ENCODE peak calls at places on chromosomes 2 and 18, in four cellular contexts. L is ascending aorta, K is AG09309, M is tibial nerve. G is an unnamed sample.

GRCh38 chr2:113734187-113734586 is 22.3 kb downstream of the SLC35F5 start:
- DNase-seq in K (no peak), L (no peak), M (no peak), G (no peak)

GRCh38 chr2:231683292-231683898 is 24.9 kb upstream of the PTMA start:
- DNase-seq in K (no peak), M (no peak), L (no peak), G (no peak)

GRCh38 chr2:102061962-102062795 is 70.4 kb downstream of the IL1R2 start:
- DNase-seq in K (no peak), L (no peak), M (no peak), G (no peak)

GRCh38 chr18:57659463-57660102 is 37.9 kb upstream of the NARS1 start:
- DNase-seq in L (no peak), K (no peak), M (no peak), G (no peak)

GRCh38 chr18:46542545-46542944 is 114.5 kb downstream of the LOXHD1 start:
- DNase-seq in L (no peak), K (no peak), M (no peak), G (no peak)

GRCh38 chr18:29226201-29226600 is 1049.3 kb upstream of the CDH2 start:
- DNase-seq in M (no peak), K (no peak), L (no peak), G (no peak)

GRCh38 chr2:41319437-41319836 is 728.4 kb upstream of the PKDCC start:
- DNase-seq in M (no peak), K (no peak), L (no peak), G (no peak)

GRCh38 chr18:61738488-61738887 is 154.3 kb downstream of the RNF152 start:
- DNase-seq in L (peak), K (no peak), M (no peak), G (no peak)

GRCh38 chr18:906416-907170 is 1.9 kb downstream of the ADCYAP1 start:
- DNase-seq in L (no peak), M (no peak), K (no peak), G (no peak)

GRCh38 chr2:29455202-29455885 is 340.1 kb downstream of the CLIP4 start:
- DNase-seq in M (no peak), L (no peak), K (no peak), G (no peak)

GRCh38 chr2:10544252-10544651 is 96.1 kb upstream of the ODC1 start:
- DNase-seq in L (no peak), M (no peak), K (no peak), G (no peak)

GRCh38 chr18:35688757-35689156 is 107.2 kb downstream of the GALNT1 start:
- DNase-seq in M (no peak), L (no peak), K (no peak), G (no peak)

GRCh38 chr2:171592026-171592555 is 69.8 kb downstream of the CYBRD1 start:
- DNase-seq in L (no peak), M (no peak), K (no peak), G (no peak)

GRCh38 chr2:191202209-191202721 is 42.9 kb upstream of the MYO1B start:
- DNase-seq in M (no peak), K (no peak), L (no peak), G (no peak)

GRCh38 chr2:189204322-189204941 is 24.9 kb upstream of the COL5A2 start:
- DNase-seq in L (no peak), K (no peak), M (no peak), G (no peak)

GRCh38 chr18:5162111-5162510 is 34.9 kb downstream of the AKAIN1 start:
- DNase-seq in L (no peak), M (no peak), K (no peak), G (no peak)

GRCh38 chr2:201233192-201234166 is 26.9 kb upstream of the CASP8 start:
- DNase-seq in M (no peak), K (no peak), L (peak), G (no peak)

GRCh38 chr2:84548303-84548702 is 32.0 kb downstream of the DNAH6 start:
- DNase-seq in K (no peak), M (no peak), L (no peak), G (no peak)

GRCh38 chr2:120691410-120691809 is 44.3 kb upstream of the GLI2 start:
- DNase-seq in K (no peak), M (no peak), L (no peak), G (no peak)

GRCh38 chr2:187316040-187316439 is 132.0 kb downstream of the CALCRL start:
- DNase-seq in M (no peak), L (no peak), K (no peak), G (no peak)

GRCh38 chr18:32271649-32272324 is 81.9 kb downstream of the MEP1B start:
- DNase-seq in K (peak), L (no peak), M (no peak), G (no peak)

GRCh38 chr18:25113081-25113480 is 238.9 kb downstream of the ZNF521 start:
- DNase-seq in M (no peak), K (no peak), L (no peak), G (no peak)

GRCh38 chr2:191574232-191574631 is 103.7 kb upstream of the NABP1 start:
- DNase-seq in M (no peak), K (no peak), L (no peak), G (no peak)

GRCh38 chr2:173326806-173327205 is 27.9 kb upstream of the CDCA7 start:
- DNase-seq in L (no peak), M (no peak), K (peak), G (no peak)

GRCh38 chr2:154740360-154740759 is 41.9 kb downstream of the KCNJ3 start:
- DNase-seq in K (no peak), M (no peak), L (no peak), G (no peak)

GRCh38 chr2:68482296-68482695 is 14.9 kb downstream of the APLF start:
- DNase-seq in M (no peak), L (no peak), K (no peak), G (no peak)

GRCh38 chr2:222817628-222818027 is 43.2 kb upstream of the ACSL3 start:
- DNase-seq in M (no peak), K (no peak), L (no peak), G (no peak)

GRCh38 chr2:230416061-230416721 is at the start of gene SP100:
- DNase-seq in L (peak), K (peak), M (peak), G (no peak)

GRCh38 chr2:151762694-151763093 is 28.4 kb upstream of the NEB start:
- DNase-seq in L (no peak), K (no peak), M (no peak), G (no peak)

GRCh38 chr2:123993728-123994323 is 31.3 kb upstream of the CNTNAP5 start:
- DNase-seq in K (no peak), M (no peak), L (no peak), G (no peak)

DNA sequence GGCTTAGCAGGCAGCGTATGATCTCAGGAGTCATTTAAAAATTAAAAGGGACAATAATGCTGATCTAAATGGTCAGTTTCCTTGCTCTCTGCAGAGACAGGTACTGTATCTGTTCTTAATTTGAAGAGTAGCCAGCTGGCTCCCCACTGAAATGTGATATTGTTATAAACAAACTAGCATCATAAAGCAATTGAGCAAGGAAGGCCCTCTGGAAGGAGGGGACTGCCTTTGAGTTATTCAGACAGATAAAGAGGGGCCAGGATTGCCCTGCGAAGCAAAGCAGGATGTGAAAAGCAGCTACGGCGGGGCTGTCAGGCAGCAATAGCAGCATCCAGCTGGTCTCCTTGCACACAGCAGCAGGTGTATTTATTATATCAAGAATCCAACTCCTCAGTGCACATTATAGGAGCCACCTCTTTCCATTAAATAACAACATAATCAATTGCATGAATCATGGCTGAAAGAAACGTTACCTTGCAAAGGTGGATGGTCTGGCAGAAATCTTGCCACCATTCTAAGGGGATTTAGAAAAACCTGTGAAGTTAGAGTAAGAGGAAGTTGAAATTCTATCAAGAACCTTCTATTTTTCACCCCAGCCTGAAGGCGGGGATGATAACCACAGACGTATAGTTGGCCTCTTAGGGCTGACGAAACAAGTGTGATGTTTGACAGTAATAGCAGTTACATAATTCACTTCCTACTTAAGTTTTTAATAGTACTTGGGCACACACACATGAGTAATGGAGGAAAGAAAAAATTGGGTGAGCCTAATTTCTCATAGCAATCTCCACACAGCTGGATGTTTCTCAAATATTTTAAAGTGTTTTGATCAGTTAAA is 336.8 kb upstream of the SALL3 start:
- DNase-seq in K (no peak), M (no peak), L (no peak), G (no peak)
- TF ChIP-seq CTCF in K (no peak), M (no peak), L (no peak), G (no peak)

GRCh38 chr2:106098081-106098480 is 96.0 kb downstream of the UXS1 start:
- DNase-seq in K (no peak), L (no peak), M (no peak), G (no peak)
- TF ChIP-seq CTCF in K (peak), L (peak), M (peak), G (peak)

GRCh38 chr2:227880460-227880859 is 9.0 kb downstream of the DAW1 start:
- DNase-seq in K (no peak), M (no peak), L (no peak), G (no peak)

GRCh38 chr2:227877359-227878309 is 6.2 kb downstream of the DAW1 start:
- DNase-seq in L (no peak), K (no peak), M (no peak), G (no peak)

GRCh38 chr2:227871375-227871788 is at the start of gene DAW1:
- DNase-seq in L (peak), K (no peak), M (no peak), G (peak)

GRCh38 chr2:227872676-227873075 is 1.2 kb downstream of the DAW1 start:
- DNase-seq in L (no peak), K (no peak), M (no peak), G (no peak)

DNA sequence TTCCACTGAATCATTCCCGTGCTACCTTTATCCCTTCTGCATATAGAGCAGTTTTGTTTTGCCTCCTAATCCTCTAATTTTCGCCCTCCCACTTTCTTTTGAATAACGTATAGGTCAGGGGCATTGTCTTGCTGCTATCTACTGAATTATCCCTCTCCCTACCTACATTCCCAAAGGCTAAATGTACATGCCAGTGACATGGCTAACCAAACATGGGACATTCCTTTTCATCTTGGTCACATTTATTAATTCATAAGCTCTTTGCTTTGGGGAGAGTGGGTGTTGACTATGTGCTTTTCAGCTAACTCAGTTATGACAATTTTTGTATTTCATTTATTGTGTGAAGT is 5.1 kb downstream of the DAW1 start:
- DNase-seq in L (no peak), M (no peak), K (no peak), G (no peak)
- TF ChIP-seq CTCF in L (no peak), M (no peak), K (no peak), G (no peak)

DNA sequence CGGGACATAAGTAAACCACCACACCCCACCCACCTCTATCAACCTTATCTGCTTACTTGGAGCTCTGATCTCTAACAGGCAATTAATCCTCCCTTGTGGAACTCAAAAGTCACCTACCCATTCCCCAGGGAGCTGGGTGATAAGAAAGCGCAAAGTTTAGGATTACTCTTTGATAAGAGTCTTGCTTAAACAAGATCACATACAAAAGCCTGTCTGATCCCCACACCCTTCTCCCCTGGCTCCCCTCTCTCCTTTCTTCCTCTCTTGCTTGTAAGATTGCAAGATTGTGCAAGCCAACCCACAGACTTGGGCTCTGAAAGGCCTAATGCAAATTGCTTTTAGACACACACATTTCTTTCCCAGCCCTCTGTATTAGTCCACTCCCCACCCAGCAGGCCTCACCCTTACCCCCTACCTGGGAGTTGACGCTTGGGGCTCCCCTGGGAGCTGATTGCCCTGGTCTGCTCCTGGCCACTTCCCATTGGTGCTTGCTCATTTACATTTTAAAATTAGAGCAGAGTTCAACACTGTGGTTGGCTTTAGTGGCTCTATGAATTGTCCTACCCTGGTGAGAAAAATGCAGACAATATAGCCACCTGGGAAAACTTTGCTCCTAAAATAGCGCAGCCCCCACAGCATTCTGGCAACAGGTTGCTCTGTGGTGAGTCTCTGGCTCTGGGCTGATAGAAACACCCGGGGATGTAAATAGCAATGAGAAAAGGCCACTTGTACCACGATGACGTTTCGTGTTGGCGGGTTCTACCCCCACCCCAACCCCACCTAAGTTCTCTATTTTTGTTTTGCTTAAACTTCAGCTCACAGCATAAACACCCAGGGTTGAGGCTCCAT is 92.8 kb upstream of the MSH2 start:
- DNase-seq in M (no peak), L (no peak), K (no peak), G (no peak)
- TF ChIP-seq CTCF in M (no peak), L (no peak), K (no peak), G (no peak)

GRCh38 chr2:3270095-3270478 is 107.5 kb downstream of the EIPR1 start:
- DNase-seq in L (peak), K (no peak), M (no peak), G (no peak)

GRCh38 chr2:3269425-3270094 is 108.1 kb downstream of the EIPR1 start:
- DNase-seq in M (no peak), L (peak), K (no peak), G (no peak)

GRCh38 chr2:3267869-3268704 is 109.5 kb downstream of the EIPR1 start:
- DNase-seq in L (no peak), M (no peak), K (no peak), G (no peak)

GRCh38 chr2:3267549-3267867 is 110.1 kb downstream of the EIPR1 start:
- DNase-seq in L (no peak), M (no peak), K (no peak), G (no peak)

GRCh38 chr2:3268705-3269029 is 109.0 kb downstream of the EIPR1 start:
- DNase-seq in L (no peak), M (no peak), K (no peak), G (no peak)
- TF ChIP-seq CTCF in L (no peak), M (no peak), K (no peak), G (no peak)

DNA sequence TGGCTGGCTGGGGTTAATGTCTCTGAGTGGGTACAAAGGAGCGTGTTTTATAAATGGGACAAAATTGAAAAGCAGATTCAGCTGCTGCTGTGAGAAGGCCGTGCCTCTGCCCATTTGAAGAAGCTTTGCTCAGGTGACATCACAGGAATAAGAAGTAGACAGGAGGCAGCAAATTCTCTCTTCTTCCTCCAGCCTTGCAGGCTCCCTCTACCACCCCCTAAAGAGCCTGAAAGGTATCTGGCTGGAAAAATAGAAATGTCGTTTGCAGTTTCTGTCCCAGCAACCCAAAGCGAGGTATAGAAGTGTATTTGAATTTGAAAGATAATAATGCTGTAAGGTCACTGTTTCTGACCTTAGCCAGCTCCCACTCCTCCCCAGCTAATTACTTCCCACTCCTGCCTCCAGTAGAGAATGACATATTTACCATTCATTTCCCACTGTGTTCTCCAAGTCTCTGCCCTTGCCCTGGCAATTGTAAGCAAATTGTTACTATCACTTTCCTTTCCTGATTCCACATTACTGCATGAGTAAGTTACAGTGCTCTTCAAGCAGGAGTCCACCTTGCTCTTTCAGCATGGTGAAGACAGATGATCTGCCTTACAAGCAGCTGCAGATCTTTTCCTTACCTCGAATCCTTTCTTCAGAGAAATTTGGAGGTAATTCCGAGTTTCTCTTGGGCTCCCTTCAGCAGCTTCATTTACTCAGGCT is 56.7 kb upstream of the RASGRP3 start:
- DNase-seq in L (no peak), K (no peak), M (no peak), G (no peak)
- TF ChIP-seq CTCF in L (no peak), K (no peak), M (no peak), G (no peak)

G was measured in mesothelial cell of epicardium.